ENCODE peak calls at places on chromosomes 5 and 9, in ten cellular contexts. N is HepG2, A is HCT116, Y is ovary, G is tibial nerve, L is spleen, X is adrenal gland, I is body of pancreas, F is H1, S is suprapubic skin. B is an unnamed sample. For H3K4me1 and H3K36me3, the result is how much of the 10 kb centered on the place peaks cover.

GRCh38 chr5:148145916-148146315 is 22.4 kb upstream of the SPINK14 start:
- DNase-seq in N (peak), X (no peak), F (no peak), I (peak), G (no peak), A (no peak), L (no peak), S (no peak), Y (no peak), B (no peak)

GRCh38 chr9:13279284-13280162 is at the start of gene MPDZ:
- DNase-seq in I (peak), N (peak), G (peak), F (peak), X (peak), L (no peak), S (peak), A (no peak), Y (peak), B (peak)

GRCh38 chr9:95769473-95769872 is 106.0 kb upstream of the ERCC6L2 start:
- DNase-seq in Y (no peak), L (no peak), N (no peak), I (no peak), X (no peak), S (no peak), A (no peak), G (no peak), F (no peak), B (no peak)

GRCh38 chr9:22041792-22042191 is 32.7 kb upstream of the CDKN2B start:
- DNase-seq in X (no peak), Y (no peak), G (no peak), S (no peak), F (no peak), I (peak), N (no peak), A (peak), L (no peak), B (no peak)

GRCh38 chr5:171580506-171581265 is 161.2 kb downstream of the FGF18 start:
- DNase-seq in L (no peak), A (no peak), G (no peak), Y (no peak), S (no peak), X (no peak), I (no peak), N (no peak), F (no peak), B (no peak)

GRCh38 chr9:126393876-126394275 is 67.2 kb downstream of the MVB12B start:
- DNase-seq in N (no peak), Y (no peak), S (no peak), G (no peak), X (no peak), F (no peak), A (no peak), L (no peak), I (no peak), B (no peak)

GRCh38 chr5:64180661-64181343 is 15.2 kb downstream of the RNF180 start:
- DNase-seq in L (no peak), N (no peak), Y (no peak), G (no peak), S (no peak), X (peak), F (no peak), A (no peak), I (no peak), B (no peak)

GRCh38 chr9:89154651-89155336 is 23.8 kb downstream of the SHC3 start:
- DNase-seq in I (no peak), Y (no peak), A (peak), N (no peak), F (no peak), G (no peak), X (peak), L (no peak), S (no peak), B (no peak)

GRCh38 chr9:116286287-116286686 is 132.7 kb downstream of the PAPPA start:
- DNase-seq in N (no peak), F (peak), S (no peak), I (no peak), X (no peak), Y (no peak), L (no peak), G (no peak), A (no peak), B (no peak)

GRCh38 chr9:6414291-6414690 is 1.3 kb downstream of the UHRF2 start:
- DNase-seq in L (no peak), X (peak), F (no peak), G (no peak), N (no peak), S (no peak), Y (no peak), A (no peak), I (no peak), B (no peak)

GRCh38 chr5:166493627-166494026 is 1797.8 kb upstream of the WWC1 start:
- DNase-seq in A (no peak), Y (no peak), F (no peak), N (no peak), X (no peak), I (no peak), L (no peak), G (no peak), S (no peak), B (no peak)

GRCh38 chr5:79827159-79827562 is 137.5 kb downstream of the CMYA5 start:
- DNase-seq in A (no peak), I (no peak), G (no peak), Y (no peak), F (no peak), S (no peak), X (no peak), N (no peak), L (no peak), B (no peak)

GRCh38 chr9:2872307-2872940 is 28.5 kb upstream of the PUM3 start:
- DNase-seq in Y (no peak), S (no peak), F (no peak), A (peak), L (no peak), I (no peak), N (peak), G (no peak), X (no peak), B (no peak)

GRCh38 chr5:100889165-100889564 is 13.9 kb downstream of the ST8SIA4 start:
- DNase-seq in X (no peak), S (no peak), G (no peak), Y (no peak), A (no peak), I (no peak), L (no peak), F (no peak), N (no peak), B (no peak)

GRCh38 chr5:88502179-88503064 is 233.8 kb upstream of the TMEM161B start:
- DNase-seq in L (no peak), Y (no peak), X (peak), N (no peak), G (no peak), I (no peak), S (no peak), F (no peak), A (no peak), B (no peak)

GRCh38 chr5:176929654-176930053 is 30.5 kb upstream of the HK3 start:
- DNase-seq in G (no peak), L (no peak), N (peak), X (no peak), I (no peak), F (no peak), S (no peak), A (no peak), Y (no peak), B (no peak)

GRCh38 chr5:142386151-142387021 is 61.6 kb upstream of the SPRY4 start:
- DNase-seq in A (no peak), F (no peak), S (no peak), X (no peak), L (no peak), Y (no peak), N (peak), G (no peak), I (no peak), B (no peak)

GRCh38 chr5:120362426-120362825 is 101.7 kb upstream of the PRR16 start:
- DNase-seq in F (no peak), A (no peak), L (no peak), S (no peak), X (no peak), I (no peak), Y (no peak), N (no peak), G (no peak), B (no peak)

GRCh38 chr9:73176450-73176875 is 24.8 kb downstream of the ANXA1 start:
- DNase-seq in F (no peak), A (peak), S (no peak), Y (no peak), I (no peak), N (no peak), L (no peak), G (no peak), X (no peak), B (no peak)

GRCh38 chr5:11791777-11792176 is 112.5 kb downstream of the CTNND2 start:
- DNase-seq in Y (no peak), G (no peak), X (no peak), A (no peak), N (no peak), I (peak), S (no peak), F (no peak), L (no peak), B (no peak)

GRCh38 chr5:15510816-15511215 is 10.8 kb downstream of the FBXL7 start:
- DNase-seq in G (peak), L (no peak), F (no peak), Y (no peak), X (peak), N (no peak), A (no peak), I (no peak), S (no peak), B (no peak)

GRCh38 chr9:116394070-116394469 is 240.5 kb downstream of the PAPPA start:
- DNase-seq in L (no peak), F (no peak), Y (no peak), X (no peak), S (no peak), N (no peak), I (no peak), G (no peak), A (no peak), B (no peak)

GRCh38 chr5:11069041-11069440 is 308.0 kb upstream of the DAP start:
- DNase-seq in G (no peak), F (no peak), Y (no peak), S (no peak), I (no peak), X (no peak), L (no peak), N (no peak), A (no peak), B (no peak)

GRCh38 chr5:91670565-91670964 is 287.4 kb upstream of the ARRDC3 start:
- DNase-seq in F (peak), I (no peak), S (no peak), A (no peak), L (no peak), G (no peak), X (no peak), N (no peak), Y (no peak), B (no peak)

GRCh38 chr5:112312810-112313209 is 106.3 kb downstream of the EPB41L4A start:
- DNase-seq in L (no peak), A (no peak), I (no peak), G (no peak), Y (no peak), S (no peak), X (no peak), F (no peak), N (no peak), B (no peak)

GRCh38 chr5:89849819-89850515 is 559.6 kb downstream of the CETN3 start:
- DNase-seq in N (no peak), L (no peak), S (no peak), Y (no peak), F (no peak), A (no peak), I (no peak), G (no peak), X (no peak), B (no peak)

GRCh38 chr9:129761293-129761900 is 8.6 kb upstream of the PTGES start:
- DNase-seq in L (no peak), G (no peak), N (no peak), Y (peak), I (peak), S (peak), F (no peak), A (no peak), X (peak), B (peak)

GRCh38 chr9:133115604-133116345 is 5.3 kb downstream of the RALGDS start:
- DNase-seq in F (no peak), S (peak), L (peak), G (no peak), X (peak), Y (peak), A (no peak), I (no peak), N (no peak), B (peak)

GRCh38 chr9:71886015-71886414 is 25.0 kb downstream of the ABHD17B start:
- DNase-seq in I (no peak), X (no peak), Y (no peak), L (no peak), S (no peak), F (no peak), N (no peak), A (no peak), G (no peak), B (no peak)

GRCh38 chr5:103532116-103532734 is 30.4 kb downstream of the NUDT12 start:
- DNase-seq in I (no peak), Y (no peak), F (no peak), S (no peak), N (no peak), L (no peak), A (no peak), X (no peak), G (no peak), B (no peak)

GRCh38 chr5:103724272-103724671 is 161.7 kb upstream of the NUDT12 start:
- DNase-seq in S (no peak), I (no peak), F (no peak), A (no peak), N (no peak), L (no peak), X (no peak), Y (no peak), G (no peak), B (no peak)

GRCh38 chr9:125260564-125260963 is 1.1 kb upstream of the GAPVD1 start:
- DNase-seq in Y (no peak), I (no peak), X (no peak), S (no peak), A (no peak), L (no peak), G (no peak), N (peak), F (no peak), B (no peak)

GRCh38 chr5:102523541-102524175 is 24.9 kb upstream of the SLCO6A1 start:
- DNase-seq in L (no peak), F (no peak), N (no peak), Y (no peak), X (no peak), S (no peak), I (no peak), G (no peak), A (no peak), B (no peak)

GRCh38 chr5:3218916-3219650 is 376.5 kb upstream of the IRX1 start:
- DNase-seq in S (no peak), N (no peak), L (peak), X (no peak), F (no peak), I (no peak), Y (no peak), A (no peak), G (no peak), B (peak)

GRCh38 chr5:139731281-139731680 is 64.3 kb upstream of the PSD2 start:
- DNase-seq in S (no peak), Y (no peak), I (no peak), G (no peak), A (no peak), F (no peak), L (no peak), N (no peak), X (no peak), B (no peak)

GRCh38 chr5:139732019-139732418 is 63.6 kb upstream of the PSD2 start:
- DNase-seq in I (no peak), X (no peak), Y (no peak), A (no peak), F (no peak), S (no peak), G (no peak), N (no peak), L (no peak), B (no peak)

GRCh38 chr5:139733698-139734491 is 61.7 kb upstream of the PSD2 start:
- DNase-seq in F (peak), G (no peak), A (no peak), S (no peak), L (no peak), I (peak), X (no peak), Y (no peak), N (peak), B (no peak)

GRCh38 chr5:139734517-139734916 is 61.1 kb upstream of the PSD2 start:
- DNase-seq in G (no peak), Y (no peak), S (no peak), L (no peak), F (no peak), X (no peak), I (no peak), A (no peak), N (peak), B (no peak)

DNA sequence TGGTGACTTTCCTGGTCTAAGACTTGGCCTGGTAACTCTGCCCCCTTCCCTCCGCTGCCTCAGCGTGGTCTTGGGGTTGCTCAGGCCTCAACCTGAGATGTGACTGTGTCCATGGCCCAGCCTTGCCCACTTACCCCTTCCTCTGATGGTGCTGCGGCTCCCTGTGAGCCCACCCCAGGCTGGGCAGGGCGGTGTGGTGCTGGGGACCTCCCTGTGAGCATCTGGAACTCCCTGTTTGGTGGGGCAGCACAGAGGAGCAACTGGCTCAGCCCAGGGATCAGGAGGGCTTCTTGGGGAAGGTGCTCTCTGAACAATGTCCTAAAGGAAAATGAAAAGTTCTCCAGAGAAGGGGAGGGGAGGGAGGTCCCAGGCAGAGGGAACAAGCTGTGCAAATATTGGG is 62.3 kb upstream of the PSD2 start:
- DNase-seq in Y (no peak), N (no peak), X (no peak), A (no peak), L (no peak), F (no peak), G (no peak), S (no peak), I (no peak), B (no peak)
- H3K4me1 ChIP-seq in Y (under half), N (under half), X (under half), A (under half), L (under half), F (under half), G (under half), S (under half), I (under half), B (under half)

GRCh38 chr5:107672212-107673105 is 1.7 kb upstream of the EFNA5 start:
- DNase-seq in S (peak), Y (peak), F (peak), G (peak), L (peak), X (peak), I (peak), A (peak), N (peak), B (peak)
- TF ChIP-seq POLR2A in S (no peak), Y (no peak), F (no peak), G (no peak), L (no peak), X (no peak), I (no peak), A (no peak), N (no peak), B (no peak)

GRCh38 chr5:127634007-127634406 is 14.9 kb upstream of the CTXN3 start:
- DNase-seq in N (no peak), F (no peak), Y (no peak), G (no peak), S (no peak), X (no peak), I (no peak), L (no peak), A (no peak), B (no peak)
- H3K36me3 ChIP-seq in N (under half), F (under half), Y (under half), G (under half), S (under half), X (under half), I (under half), L (under half), A (under half), B (under half)

GRCh38 chr5:158953929-158954534 is 145.7 kb downstream of the EBF1 start:
- DNase-seq in N (no peak), Y (no peak), I (no peak), X (no peak), G (no peak), L (peak), S (no peak), F (no peak), A (no peak), B (no peak)
- H3K4me1 ChIP-seq in N (under half), Y (under half), I (under half), X (under half), G (under half), L (under half), S (under half), F (under half), A (under half), B (under half)

DNA sequence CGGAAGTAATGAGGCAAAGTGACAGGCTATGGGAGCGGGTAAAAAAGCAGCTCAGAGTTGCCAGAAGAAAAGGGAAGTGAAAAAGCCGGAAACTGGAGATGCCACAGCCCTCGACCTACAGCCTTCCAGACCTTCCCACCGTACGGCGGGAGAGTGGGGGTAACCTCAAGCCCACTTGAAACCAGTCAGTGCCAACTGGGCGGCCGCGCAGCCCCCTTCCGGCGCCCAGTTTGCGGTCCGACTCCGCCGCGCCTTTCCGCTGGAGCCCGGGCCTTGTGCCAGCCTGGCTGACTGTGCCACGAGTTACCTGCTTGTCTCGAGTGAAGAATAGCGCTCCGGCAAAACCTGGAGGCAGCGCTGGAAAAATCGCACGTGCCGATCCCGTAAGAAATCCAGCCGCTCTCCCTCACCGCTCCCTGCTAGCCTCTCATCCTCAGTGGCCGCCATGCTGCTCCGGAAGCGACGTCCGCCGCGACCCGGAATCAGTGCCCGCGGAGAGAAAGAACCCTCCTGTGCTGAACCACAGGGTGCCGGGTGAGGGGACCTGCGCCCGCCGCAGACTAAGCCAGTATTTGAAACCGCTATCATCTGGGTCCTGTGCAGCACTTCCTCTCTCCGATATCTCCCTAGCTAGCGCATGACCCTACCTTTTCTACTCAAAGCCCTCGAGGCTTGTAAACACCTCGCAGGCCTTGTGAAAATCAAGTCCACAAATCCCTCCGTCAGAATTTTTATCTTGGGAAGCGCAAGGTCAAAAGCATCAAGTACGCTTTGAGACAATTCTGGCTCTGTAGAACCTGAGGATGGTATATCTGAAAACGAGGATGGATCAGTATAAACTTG is at the start of gene PGGT1B:
- DNase-seq in X (peak), S (peak), L (peak), G (peak), F (peak), A (peak), N (peak), I (peak), Y (peak), B (peak)
- TF ChIP-seq POLR2A in X (peak), S (no peak), L (no peak), G (peak), F (peak), A (peak), N (peak), I (peak), Y (no peak), B (no peak)

B was measured in heart left ventricle.